ENCODE peak calls at places on chromosomes 4 and X, in eight cellular contexts. N, Y, V, R, P, T, B and D are unnamed samples.

GRCh38 chr4:9944431-9945425 is 76.6 kb downstream of the SLC2A9 start:
- DNase-seq in N (no peak), Y (peak), V (no peak), R (no peak), P (no peak), T (no peak), B (no peak), D (no peak)

GRCh38 chr4:184293552-184293951 is 75.9 kb upstream of the ENPP6 start:
- DNase-seq in N (no peak), Y (no peak), V (no peak), R (no peak), P (no peak), T (no peak), B (no peak), D (no peak)

GRCh38 chrX:120286733-120287512 is 24.3 kb downstream of the TMEM255A start:
- DNase-seq in N (no peak), Y (no peak), V (no peak), R (no peak), P (no peak), T (no peak), B (no peak), D (no peak)

GRCh38 chrX:139203681-139204575 is 326.6 kb upstream of the F9 start:
- DNase-seq in N (peak), Y (peak), V (peak), R (no peak), P (no peak), T (no peak), B (no peak), D (no peak)

GRCh38 chrX:110143454-110144210 is 140.7 kb downstream of the TMEM164 start:
- DNase-seq in N (no peak), Y (no peak), V (no peak), R (no peak), P (no peak), T (no peak), B (no peak), D (no peak)

GRCh38 chrX:68504237-68504636 is 5.4 kb downstream of the YIPF6 start:
- DNase-seq in N (peak), Y (peak), V (no peak), R (peak), P (no peak), T (peak), B (peak), D (peak)

GRCh38 chr4:54276633-54277426 is 47.7 kb downstream of the PDGFRA start:
- DNase-seq in N (no peak), Y (peak), V (no peak), R (no peak), P (no peak), T (no peak), B (no peak), D (no peak)

GRCh38 chr4:67712000-67712625 is 11.2 kb upstream of the UBA6 start:
- DNase-seq in N (no peak), Y (no peak), V (no peak), R (no peak), P (no peak), T (no peak), B (no peak), D (no peak)

GRCh38 chrX:45322820-45323219 is 122.1 kb upstream of the DIPK2B start:
- DNase-seq in N (peak), Y (peak), V (no peak), R (no peak), P (no peak), T (no peak), B (peak), D (no peak)

GRCh38 chr4:183763990-183764754 is 105.1 kb downstream of the TRAPPC11 start:
- DNase-seq in N (no peak), Y (no peak), V (no peak), R (no peak), P (no peak), T (no peak), B (no peak), D (no peak)

GRCh38 chr4:162506253-162506652 is 342.5 kb upstream of the FSTL5 start:
- DNase-seq in N (peak), Y (peak), V (no peak), R (no peak), P (no peak), T (no peak), B (no peak), D (no peak)

GRCh38 chrX:16462912-16463311 is 187.0 kb upstream of the S100G start:
- DNase-seq in N (no peak), Y (peak), V (no peak), R (no peak), P (no peak), T (no peak), B (peak), D (no peak)

GRCh38 chrX:133335027-133335426 is 80.3 kb downstream of the GPC4 start:
- DNase-seq in N (peak), Y (peak), V (peak), R (peak), P (peak), T (peak), B (no peak), D (no peak)

GRCh38 chr4:150491132-150492049 is 90.6 kb upstream of the MAB21L2 start:
- DNase-seq in N (no peak), Y (no peak), V (no peak), R (no peak), P (no peak), T (no peak), B (no peak), D (no peak)

GRCh38 chr4:67575889-67576329 is 17.4 kb downstream of the STAP1 start:
- DNase-seq in N (no peak), Y (no peak), V (no peak), R (no peak), P (no peak), T (no peak), B (no peak), D (no peak)

GRCh38 chrX:103607385-103608304 is at the start of gene TCEAL3:
- DNase-seq in N (peak), Y (peak), V (peak), R (peak), P (no peak), T (peak), B (no peak), D (peak)

GRCh38 chr4:122038896-122039295 is 87.0 kb upstream of the TRPC3 start:
- DNase-seq in N (no peak), Y (no peak), V (no peak), R (no peak), P (peak), T (no peak), B (no peak), D (no peak)

GRCh38 chr4:10083861-10084641 is 32.5 kb downstream of the WDR1 start:
- DNase-seq in N (no peak), Y (no peak), V (no peak), R (no peak), P (no peak), T (no peak), B (no peak), D (no peak)

GRCh38 chrX:110541266-110541665 is 182.6 kb downstream of the RTL9 start:
- DNase-seq in N (peak), Y (peak), V (no peak), R (no peak), P (no peak), T (no peak), B (peak), D (no peak)

GRCh38 chr4:3116955-3117354 is 42.5 kb downstream of the HTT start:
- DNase-seq in N (no peak), Y (no peak), V (no peak), R (no peak), P (no peak), T (no peak), B (no peak), D (no peak)

GRCh38 chr4:16337936-16338335 is 111.7 kb upstream of the TAPT1 start:
- DNase-seq in N (peak), Y (peak), V (no peak), R (no peak), P (no peak), T (no peak), B (peak), D (no peak)

GRCh38 chrX:52923781-52924241 is 26.7 kb downstream of the FAM156B start:
- DNase-seq in N (peak), Y (peak), V (no peak), R (no peak), P (no peak), T (peak), B (peak), D (no peak)

GRCh38 chr4:119659576-119659975 is 31.0 kb upstream of the PDE5A start:
- DNase-seq in N (no peak), Y (peak), V (no peak), R (no peak), P (no peak), T (no peak), B (peak), D (no peak)